ENCODE peak calls at places on chromosomes 12 and 14, in eight cellular contexts. F, S, X, R, Y, B, A and P are unnamed samples.

GRCh38 chr12:50103767-50104321 is at the start of gene GPD1:
- DNase-seq in F (no peak), S (no peak), X (peak), R (peak), Y (no peak), B (peak), A (peak), P (no peak)

GRCh38 chr12:42921741-42922511 is 332.4 kb upstream of the PRICKLE1 start:
- DNase-seq in F (no peak), S (no peak), X (no peak), R (peak), Y (peak), B (no peak), A (no peak), P (peak)

GRCh38 chr14:103562385-103563088 is at the start of the genes BAG5 and COA8:
- DNase-seq in F (peak), S (peak), X (peak), R (peak), Y (peak), B (peak), A (peak), P (no peak)

GRCh38 chr12:16730772-16731171 is 124.8 kb upstream of the LMO3 start:
- DNase-seq in F (no peak), S (no peak), X (no peak), R (no peak), Y (no peak), B (no peak), A (no peak), P (no peak)

GRCh38 chr12:51082561-51083139 is 746 bp downstream of the CSRNP2 start:
- DNase-seq in F (peak), S (peak), X (no peak), R (peak), Y (peak), B (no peak), A (peak), P (no peak)

GRCh38 chr14:104268725-104269436 is 130.5 kb downstream of the KIF26A start:
- DNase-seq in F (no peak), S (no peak), X (peak), R (no peak), Y (no peak), B (no peak), A (no peak), P (no peak)

GRCh38 chr12:1706284-1707016 is 15.6 kb downstream of the ADIPOR2 start:
- DNase-seq in F (no peak), S (no peak), X (no peak), R (peak), Y (peak), B (no peak), A (no peak), P (no peak)

GRCh38 chr14:105028251-105028927 is 7.5 kb upstream of the CDCA4 start:
- DNase-seq in F (no peak), S (no peak), X (no peak), R (peak), Y (no peak), B (no peak), A (peak), P (no peak)

GRCh38 chr14:70809238-70810214 is at the start of gene MAP3K9:
- DNase-seq in F (peak), S (peak), X (peak), R (peak), Y (peak), B (peak), A (peak), P (no peak)

GRCh38 chr12:105036937-105037649 is 47.2 kb downstream of the ALDH1L2 start:
- DNase-seq in F (no peak), S (no peak), X (no peak), R (no peak), Y (no peak), B (no peak), A (no peak), P (no peak)
- H3K4me3 ChIP-seq in F (no peak), S (no peak), X (no peak), R (no peak), Y (no peak), B (no peak), A (no peak), P (no peak)

DNA sequence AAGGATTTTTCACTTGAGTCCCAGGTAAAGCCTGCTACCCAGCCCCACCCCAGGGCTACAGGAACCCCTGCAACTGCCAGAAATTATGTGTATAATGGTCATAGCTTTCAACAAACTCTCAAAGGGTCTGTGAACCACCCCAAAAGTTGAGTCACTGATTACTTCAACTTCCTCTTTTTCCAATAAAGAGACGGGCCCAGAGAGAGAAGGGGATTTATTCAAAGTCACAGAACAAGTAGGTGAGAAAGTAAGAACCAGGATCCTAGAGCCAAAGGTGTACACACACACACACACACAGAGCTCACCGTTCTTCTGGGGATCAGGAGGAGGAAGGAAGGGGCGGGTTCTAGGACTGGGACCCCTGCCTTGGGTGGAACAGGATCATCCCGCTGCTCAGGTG is 4.8 kb upstream of the ITPK1 start:
- DNase-seq in F (no peak), S (no peak), X (no peak), R (no peak), Y (no peak), B (no peak), A (no peak), P (no peak)
- TF ChIP-seq CTCF in F (no peak), S (no peak), X (no peak), R (no peak), Y (no peak), B (no peak), A (no peak), P (no peak)

GRCh38 chr12:94731733-94732360 is 81.5 kb upstream of the TMCC3 start:
- DNase-seq in F (no peak), S (no peak), X (no peak), R (no peak), Y (no peak), B (no peak), A (no peak), P (no peak)
- H3K27ac ChIP-seq in F (no peak), S (no peak), X (no peak), R (no peak), Y (no peak), B (no peak), A (no peak), P (no peak)

GRCh38 chr14:77524536-77524935 is 25.9 kb upstream of the ISM2 start:
- DNase-seq in F (no peak), S (no peak), X (no peak), R (no peak), Y (no peak), B (no peak), A (no peak), P (no peak)

GRCh38 chr14:77529213-77529612 is 30.6 kb upstream of the ISM2 start:
- DNase-seq in F (no peak), S (no peak), X (no peak), R (peak), Y (no peak), B (no peak), A (no peak), P (peak)

GRCh38 chr14:77531071-77531470 is 32.5 kb upstream of the ISM2 start:
- DNase-seq in F (no peak), S (no peak), X (no peak), R (no peak), Y (no peak), B (no peak), A (no peak), P (no peak)

DNA sequence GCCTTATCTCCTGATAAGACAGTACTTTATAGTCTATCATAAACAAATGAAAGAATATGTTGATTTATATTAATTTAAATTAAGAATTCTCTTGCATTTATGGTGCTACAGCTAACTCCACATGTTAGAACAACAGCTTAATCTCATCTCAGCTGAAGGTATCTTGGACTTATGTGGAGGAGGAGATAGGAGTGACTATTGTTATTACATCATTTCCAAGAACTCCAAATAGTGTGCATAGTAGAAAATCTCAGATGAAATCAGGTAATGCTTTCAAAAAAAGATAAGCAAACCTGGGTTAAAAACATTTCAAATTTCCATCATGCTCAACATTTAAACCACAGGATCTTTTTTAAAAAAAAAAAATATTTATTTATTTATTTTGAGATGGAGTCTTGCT is 31.3 kb upstream of the ISM2 start:
- DNase-seq in F (no peak), S (no peak), X (no peak), R (no peak), Y (no peak), B (no peak), A (no peak), P (no peak)
- H3K4me3 ChIP-seq in F (no peak), S (no peak), X (no peak), R (no peak), Y (no peak), B (no peak), A (no peak), P (no peak)

GRCh38 chr12:5874514-5874913 is 70.5 kb downstream of the ANO2 start:
- DNase-seq in F (no peak), S (no peak), X (no peak), R (no peak), Y (no peak), B (no peak), A (no peak), P (no peak)

GRCh38 chr12:5871741-5872140 is 73.3 kb downstream of the ANO2 start:
- DNase-seq in F (no peak), S (no peak), X (no peak), R (no peak), Y (no peak), B (no peak), A (no peak), P (no peak)

GRCh38 chr12:5873341-5873919 is 71.6 kb downstream of the ANO2 start:
- DNase-seq in F (no peak), S (no peak), X (no peak), R (no peak), Y (no peak), B (no peak), A (no peak), P (no peak)

GRCh38 chr12:5870183-5870582 is 74.9 kb downstream of the ANO2 start:
- DNase-seq in F (no peak), S (no peak), X (no peak), R (no peak), Y (no peak), B (no peak), A (no peak), P (no peak)

GRCh38 chr12:5872745-5873144 is 72.3 kb downstream of the ANO2 start:
- DNase-seq in F (peak), S (no peak), X (no peak), R (peak), Y (peak), B (no peak), A (no peak), P (no peak)
- TF ChIP-seq CTCF in F (peak), S (no peak), X (no peak), R (peak), Y (no peak), B (peak), A (no peak), P (peak)

DNA sequence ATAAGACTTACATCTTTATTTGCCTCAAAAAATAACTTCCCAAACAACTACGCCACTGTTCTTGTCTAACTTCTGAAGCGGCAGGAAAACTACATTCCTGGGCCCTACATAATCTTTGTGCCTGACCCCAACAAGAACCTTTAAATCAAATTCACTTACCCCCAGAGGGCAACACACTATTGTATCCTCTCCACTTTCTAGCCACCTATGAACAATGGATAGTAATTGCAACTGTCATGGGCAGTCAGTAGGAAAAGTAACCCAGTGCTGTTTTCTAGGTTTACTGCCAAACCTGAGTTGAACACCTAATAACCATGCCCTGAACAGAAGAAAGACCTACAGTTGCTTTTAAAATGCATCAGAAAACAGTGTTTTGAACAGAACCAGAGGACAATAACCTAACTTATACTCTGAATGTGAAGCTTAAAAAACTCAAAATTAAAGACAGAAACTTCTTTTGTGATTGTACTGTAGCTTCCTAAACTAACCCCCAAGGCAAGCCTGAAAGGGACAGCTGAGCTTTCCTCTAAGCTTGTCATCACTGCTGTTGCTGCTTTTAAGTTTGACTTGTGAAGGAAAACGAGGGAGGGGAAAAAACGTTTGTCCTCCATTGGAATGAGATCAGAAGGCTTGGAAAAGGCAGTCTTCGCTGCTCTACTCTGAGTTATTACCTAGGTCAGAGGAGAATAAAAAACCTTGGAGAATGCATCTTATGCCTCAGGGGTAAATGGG is 195.7 kb downstream of the SOX5 start:
- DNase-seq in F (no peak), S (no peak), X (no peak), R (no peak), Y (no peak), B (no peak), A (no peak), P (no peak)
- H3K27ac ChIP-seq in F (no peak), S (no peak), X (no peak), R (no peak), Y (no peak), B (no peak), A (no peak), P (no peak)